ENCODE peak calls at places on chromosomes 6 and 20, in four cellular contexts. Q, W, U and S are unnamed samples.

GRCh38 chr6:78864957-78865356 is 2.4 kb upstream of the IRAK1BP1 start:
- DNase-seq in W (no peak), Q (no peak), U (no peak), S (no peak)

GRCh38 chr6:157070403-157071107 is 252.8 kb downstream of the TMEM242 start:
- DNase-seq in W (no peak), U (no peak), Q (no peak), S (no peak)

GRCh38 chr6:159832941-159833340 is 32.9 kb downstream of the PNLDC1 start:
- DNase-seq in U (no peak), W (no peak), Q (no peak), S (no peak)

GRCh38 chr20:35368616-35369423 is 43.0 kb downstream of the UQCC1 start:
- DNase-seq in W (no peak), Q (no peak), U (no peak), S (peak)

GRCh38 chr20:63740070-63740500 is 509 bp downstream of the SLC2A4RG start:
- DNase-seq in W (peak), Q (no peak), U (peak), S (peak)

GRCh38 chr6:113397229-113397628 is 459.9 kb upstream of the MARCKS start:
- DNase-seq in W (no peak), Q (no peak), U (no peak), S (no peak)

GRCh38 chr6:132007474-132008190 is 56.5 kb upstream of the CCN2 start:
- DNase-seq in Q (no peak), U (no peak), W (no peak), S (no peak)

GRCh38 chr6:143195349-143195845 is 134.7 kb downstream of the AIG1 start:
- DNase-seq in Q (no peak), U (no peak), W (no peak), S (no peak)

GRCh38 chr6:36927691-36928546 is 26.6 kb upstream of the PI16 start:
- DNase-seq in Q (no peak), U (no peak), W (no peak), S (no peak)

GRCh38 chr6:168496932-168497331 is 55.9 kb downstream of the SMOC2 start:
- DNase-seq in Q (no peak), W (no peak), U (no peak), S (peak)

GRCh38 chr20:46056970-46057855 is 28.2 kb downstream of the SLC12A5 start:
- DNase-seq in W (no peak), Q (no peak), U (peak), S (peak)

GRCh38 chr6:46440133-46440532 is 51.1 kb downstream of the RCAN2 start:
- DNase-seq in Q (no peak), W (no peak), U (no peak), S (no peak)

GRCh38 chr20:878511-879307 is 37.4 kb downstream of the ANGPT4 start:
- DNase-seq in Q (no peak), U (peak), W (no peak), S (peak)

GRCh38 chr20:8132632-8133587 is 844 bp downstream of the PLCB1 start:
- DNase-seq in W (no peak), U (no peak), Q (no peak), S (peak)

GRCh38 chr6:107668826-107669474 is 155.2 kb downstream of the SCML4 start:
- DNase-seq in W (no peak), Q (no peak), U (no peak), S (no peak)

GRCh38 chr6:54018722-54019121 is 92.5 kb upstream of the MLIP start:
- DNase-seq in U (no peak), W (no peak), Q (no peak), S (no peak)

GRCh38 chr6:4948781-4949450 is 54.9 kb downstream of the RPP40 start:
- DNase-seq in W (no peak), Q (no peak), U (no peak), S (no peak)

GRCh38 chr6:22631101-22631500 is 61.7 kb downstream of the HDGFL1 start:
- DNase-seq in W (no peak), Q (no peak), U (no peak), S (no peak)

GRCh38 chr6:12516070-12516469 is 200.5 kb upstream of the PHACTR1 start:
- DNase-seq in Q (no peak), U (no peak), W (no peak), S (no peak)

GRCh38 chr20:38883081-38883980 is 42.9 kb upstream of the FAM83D start:
- DNase-seq in Q (no peak), W (peak), U (no peak), S (no peak)

GRCh38 chr6:100549406-100550167 is 84.9 kb upstream of the SIM1 start:
- DNase-seq in Q (no peak), U (no peak), W (no peak), S (no peak)

GRCh38 chr20:62427172-62428007 is at the start of gene RBBP8NL:
- DNase-seq in W (no peak), Q (no peak), U (no peak), S (peak)

GRCh38 chr20:24958506-24959385 is 9.7 kb downstream of the CST7 start:
- DNase-seq in U (no peak), W (no peak), Q (no peak), S (no peak)

GRCh38 chr20:24956001-24956761 is 7.1 kb downstream of the CST7 start:
- DNase-seq in W (no peak), Q (no peak), U (no peak), S (no peak)

GRCh38 chr20:24955045-24955444 is 6.0 kb downstream of the CST7 start:
- DNase-seq in Q (no peak), W (no peak), U (no peak), S (no peak)

GRCh38 chr20:24959591-24960301 is 10.7 kb downstream of the CST7 start:
- DNase-seq in U (no peak), Q (no peak), W (no peak), S (no peak)

GRCh38 chr20:24957326-24957996 is 8.4 kb downstream of the CST7 start:
- DNase-seq in U (no peak), Q (no peak), W (no peak), S (no peak)
- TF ChIP-seq TEAD4 in U (no peak), Q (no peak), W (no peak), S (no peak)

GRCh38 chr20:10761232-10761631 is 87.4 kb upstream of the JAG1 start:
- DNase-seq in Q (no peak), U (no peak), W (no peak), S (no peak)
- TF ChIP-seq USF2 in Q (no peak), U (no peak), W (no peak), S (no peak)

DNA sequence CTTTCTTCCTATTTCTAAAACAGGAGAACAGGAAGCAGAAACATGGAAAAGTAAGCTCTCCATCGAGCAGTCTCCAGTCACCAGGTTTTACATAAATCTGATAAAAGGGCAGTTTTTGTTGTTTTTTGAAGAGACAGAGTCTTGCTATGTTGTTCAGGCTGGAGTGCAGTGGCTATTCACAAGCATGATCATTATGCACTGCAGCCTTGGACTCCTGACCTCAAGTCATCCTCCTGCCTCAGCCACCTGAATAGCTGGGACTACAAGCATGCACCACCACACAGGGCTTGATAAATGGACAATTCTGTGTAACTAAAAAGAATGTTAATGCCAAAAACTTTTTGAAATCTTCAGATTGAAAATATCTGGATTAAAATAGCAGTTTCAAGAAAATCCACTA is 23.8 kb downstream of the SAMHD1 start:
- DNase-seq in Q (no peak), W (no peak), U (no peak), S (no peak)
- TF ChIP-seq TEAD4 in Q (no peak), W (no peak), U (no peak), S (no peak)

GRCh38 chr6:81326856-81327561 is 425.5 kb downstream of the TENT5A start:
- DNase-seq in W (no peak), Q (no peak), U (no peak), S (no peak)
- TF ChIP-seq USF2 in W (no peak), Q (no peak), U (no peak), S (no peak)

GRCh38 chr6:52839124-52840055 is 1.2 kb downstream of the GSTA5 start:
- DNase-seq in W (peak), U (peak), Q (peak), S (peak)

GRCh38 chr6:52829046-52829817 is 11.4 kb downstream of the GSTA5 start:
- DNase-seq in Q (no peak), U (no peak), W (no peak), S (no peak)

GRCh38 chr6:52834481-52834880 is 6.1 kb downstream of the GSTA5 start:
- DNase-seq in U (no peak), Q (no peak), W (no peak), S (no peak)
- TF ChIP-seq TEAD4 in U (no peak), Q (no peak), W (no peak), S (no peak)

GRCh38 chr6:69581576-69581975 is 215.2 kb downstream of the LMBRD1 start:
- DNase-seq in Q (no peak), U (no peak), W (no peak), S (no peak)

GRCh38 chr6:69589626-69590025 is 207.2 kb downstream of the LMBRD1 start:
- DNase-seq in Q (no peak), W (no peak), U (no peak), S (no peak)

GRCh38 chr6:69584913-69585729 is 211.7 kb downstream of the LMBRD1 start:
- DNase-seq in W (peak), U (no peak), Q (no peak), S (no peak)

GRCh38 chr6:69580696-69581095 is 216.1 kb downstream of the LMBRD1 start:
- DNase-seq in U (no peak), W (no peak), Q (no peak), S (no peak)

GRCh38 chr6:69584536-69584912 is 212.3 kb downstream of the LMBRD1 start:
- DNase-seq in Q (no peak), U (no peak), W (peak), S (no peak)
- TF ChIP-seq USF2 in Q (no peak), U (no peak), W (no peak), S (no peak)

GRCh38 chr20:59585714-59586404 is 18.5 kb upstream of the PHACTR3 start:
- DNase-seq in Q (no peak), W (no peak), U (no peak), S (no peak)

GRCh38 chr20:59581983-59582679 is 22.2 kb upstream of the PHACTR3 start:
- DNase-seq in Q (no peak), W (no peak), U (no peak), S (no peak)

GRCh38 chr20:59586613-59587012 is 17.7 kb upstream of the PHACTR3 start:
- DNase-seq in U (no peak), W (no peak), Q (no peak), S (no peak)

GRCh38 chr20:59583428-59584277 is 20.7 kb upstream of the PHACTR3 start:
- DNase-seq in Q (no peak), U (no peak), W (no peak), S (no peak)

GRCh38 chr20:59584278-59584925 is 19.9 kb upstream of the PHACTR3 start:
- DNase-seq in Q (no peak), W (no peak), U (no peak), S (no peak)
- TF ChIP-seq TEAD4 in Q (no peak), W (no peak), U (no peak), S (no peak)

DNA sequence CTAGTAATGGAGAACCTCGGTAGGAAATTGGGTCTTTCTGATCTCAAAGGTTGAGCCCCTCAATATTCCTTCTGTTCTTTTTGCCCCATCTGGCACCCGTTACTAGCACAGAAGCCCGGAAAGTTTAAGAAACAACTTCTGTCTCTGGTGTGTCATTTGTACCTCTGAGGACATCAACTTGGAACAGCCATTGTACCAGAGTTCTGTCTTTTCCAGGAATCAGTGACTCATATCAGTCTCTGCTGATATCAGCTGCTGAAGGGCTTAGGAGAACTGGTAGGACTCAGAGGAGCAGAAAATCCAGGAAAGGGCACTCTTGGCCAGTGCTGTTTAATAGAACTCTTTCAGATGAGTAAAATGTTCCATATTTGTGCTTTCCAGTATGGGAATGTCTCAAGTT is 78.3 kb upstream of the CHD6 start:
- DNase-seq in W (no peak), Q (no peak), U (peak), S (no peak)
- TF ChIP-seq USF2 in W (no peak), Q (no peak), U (no peak), S (no peak)

DNA sequence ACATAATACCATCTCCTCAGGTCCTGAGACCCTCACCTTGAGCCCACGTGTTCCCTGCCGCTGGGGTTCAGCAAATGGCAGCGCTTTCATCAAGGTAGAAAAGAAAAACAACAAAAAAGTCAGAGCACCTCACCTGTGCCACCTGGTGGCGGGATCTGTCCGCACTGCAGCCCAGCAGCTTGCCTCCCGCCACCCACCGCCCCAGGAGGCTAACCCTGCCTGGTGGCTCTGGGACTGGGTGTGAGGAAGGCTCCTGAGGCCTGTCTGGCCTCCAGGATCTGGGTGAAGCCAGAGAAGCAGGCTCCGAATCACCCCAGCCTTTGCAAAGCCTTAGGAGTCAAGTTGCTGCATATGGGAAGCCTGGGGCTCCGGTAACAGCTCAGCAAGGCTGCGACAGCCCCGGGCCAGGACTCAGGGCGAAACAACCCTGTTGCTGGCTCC is 270.8 kb downstream of the BMP7 start:
- DNase-seq in W (peak), Q (peak), U (peak), S (peak)
- TF ChIP-seq TEAD4 in W (no peak), Q (no peak), U (no peak), S (no peak)